ENCODE peak calls at places on chromosome 17, in four cellular contexts. A, G, H and Q are unnamed samples.

GRCh38 chr17:50129303-50129945 is 536 bp downstream of the SAMD14 start:
- DNase-seq in A (no peak), G (peak; percentile 59), H (no peak), Q (peak; percentile 85)

GRCh38 chr17:45739786-45740185 is 44.3 kb upstream of the CRHR1 start:
- DNase-seq in A (no peak), G (no peak), H (no peak), Q (no peak)

GRCh38 chr17:61251939-61252865 is 147.4 kb upstream of the TBX2 start:
- DNase-seq in A (peak; percentile 97), G (peak; percentile 89), H (peak; percentile 73), Q (peak; percentile 100)

GRCh38 chr17:49926886-49927285 is 42.1 kb upstream of the DLX4 start:
- DNase-seq in A (peak; percentile 55), G (peak; percentile 19), H (no peak), Q (no peak)

GRCh38 chr17:30555942-30556341 is 78.7 kb downstream of the GOSR1 start:
- DNase-seq in A (no peak), G (no peak), H (no peak), Q (no peak)

GRCh38 chr17:65324574-65324973 is 187.4 kb downstream of the RGS9 start:
- DNase-seq in A (no peak), G (no peak), H (no peak), Q (no peak)

GRCh38 chr17:17175340-17175739 is 30.8 kb downstream of the PLD6 start:
- DNase-seq in A (no peak), G (no peak), H (no peak), Q (no peak)

GRCh38 chr17:76643553-76644148 is at the start of gene ST6GALNAC1:
- DNase-seq in A (no peak), G (no peak), H (no peak), Q (no peak)

GRCh38 chr17:77827039-77827438 is 131.5 kb upstream of the TNRC6C start:
- DNase-seq in A (no peak), G (no peak), H (no peak), Q (no peak)